ENCODE peak calls at places on chromosomes 1 and 21, in nine cellular contexts. W, C, H, X, A, Y, T, N and K are unnamed samples.

GRCh38 chr21:33300701-33301631 is 23.8 kb upstream of the IFNAR1 start:
- DNase-seq in W (no peak), N (no peak), X (no peak), T (no peak), C (peak), Y (no peak), H (no peak), A (no peak), K (no peak)

GRCh38 chr1:165075725-165076370 is 280.7 kb downstream of the LMX1A start:
- DNase-seq in N (no peak), W (no peak), C (peak), X (peak), A (peak), H (no peak), Y (peak), T (no peak), K (no peak)

GRCh38 chr1:85577421-85578320 is 2.9 kb upstream of the CCN1 start:
- DNase-seq in N (no peak), C (peak), H (no peak), W (peak), X (no peak), A (no peak), Y (no peak), T (peak), K (no peak)

GRCh38 chr1:54323324-54323739 is 82.9 kb downstream of the SSBP3 start:
- DNase-seq in W (no peak), X (no peak), Y (no peak), H (peak), A (no peak), C (no peak), T (peak), N (peak), K (no peak)

GRCh38 chr1:217091601-217092000 is 368.4 kb upstream of the ESRRG start:
- DNase-seq in X (no peak), Y (no peak), T (no peak), W (no peak), N (no peak), A (no peak), H (no peak), C (no peak), K (no peak)

GRCh38 chr1:183248989-183249691 is 63.1 kb downstream of the LAMC2 start:
- DNase-seq in A (no peak), H (no peak), T (no peak), N (no peak), Y (no peak), X (no peak), W (no peak), C (no peak), K (no peak)

GRCh38 chr1:98963359-98963758 is 41.3 kb downstream of the PLPPR5 start:
- DNase-seq in N (no peak), T (no peak), Y (no peak), A (peak), X (no peak), C (no peak), H (no peak), W (no peak), K (no peak)

GRCh38 chr1:94616503-94616902 is 74.9 kb upstream of the F3 start:
- DNase-seq in Y (no peak), N (no peak), C (no peak), W (no peak), A (no peak), T (no peak), X (no peak), H (no peak), K (no peak)

GRCh38 chr1:68217060-68217554 is 15.2 kb downstream of the WLS start:
- DNase-seq in T (no peak), Y (no peak), N (no peak), X (no peak), H (no peak), A (no peak), C (no peak), W (no peak), K (no peak)

GRCh38 chr1:192512426-192513125 is 63.0 kb upstream of the RGS1 start:
- DNase-seq in A (no peak), W (no peak), N (no peak), T (peak), C (peak), X (no peak), Y (no peak), H (no peak), K (no peak)

GRCh38 chr1:175097361-175097760 is 29.7 kb downstream of the TNN start:
- DNase-seq in A (no peak), X (no peak), C (no peak), W (no peak), H (no peak), T (no peak), N (no peak), Y (no peak), K (no peak)

GRCh38 chr1:60903591-60903990 is 178.8 kb upstream of the NFIA start:
- DNase-seq in T (no peak), C (no peak), Y (no peak), H (no peak), N (no peak), X (no peak), A (no peak), W (no peak), K (no peak)

GRCh38 chr1:234722904-234723588 is 113.1 kb upstream of the IRF2BP2 start:
- DNase-seq in X (peak), Y (peak), T (peak), H (peak), N (peak), C (peak), W (peak), A (peak), K (peak)

GRCh38 chr1:228171221-228171891 is 5.8 kb downstream of the IBA57 start:
- DNase-seq in H (no peak), A (no peak), X (no peak), Y (no peak), C (no peak), T (no peak), W (no peak), N (no peak), K (no peak)

GRCh38 chr1:111204211-111204883 is 3.9 kb upstream of the DENND2D start:
- DNase-seq in X (no peak), H (peak), W (no peak), N (peak), Y (no peak), C (no peak), A (no peak), T (peak), K (no peak)

GRCh38 chr1:95701450-95702173 is 467.6 kb downstream of the RWDD3 start:
- DNase-seq in W (no peak), X (no peak), H (no peak), T (no peak), Y (no peak), C (no peak), A (no peak), N (no peak), K (no peak)

GRCh38 chr21:37341254-37341960 is 25.2 kb upstream of the DYRK1A start:
- DNase-seq in A (peak), N (no peak), C (no peak), W (no peak), X (no peak), Y (no peak), T (no peak), H (no peak), K (peak)

DNA sequence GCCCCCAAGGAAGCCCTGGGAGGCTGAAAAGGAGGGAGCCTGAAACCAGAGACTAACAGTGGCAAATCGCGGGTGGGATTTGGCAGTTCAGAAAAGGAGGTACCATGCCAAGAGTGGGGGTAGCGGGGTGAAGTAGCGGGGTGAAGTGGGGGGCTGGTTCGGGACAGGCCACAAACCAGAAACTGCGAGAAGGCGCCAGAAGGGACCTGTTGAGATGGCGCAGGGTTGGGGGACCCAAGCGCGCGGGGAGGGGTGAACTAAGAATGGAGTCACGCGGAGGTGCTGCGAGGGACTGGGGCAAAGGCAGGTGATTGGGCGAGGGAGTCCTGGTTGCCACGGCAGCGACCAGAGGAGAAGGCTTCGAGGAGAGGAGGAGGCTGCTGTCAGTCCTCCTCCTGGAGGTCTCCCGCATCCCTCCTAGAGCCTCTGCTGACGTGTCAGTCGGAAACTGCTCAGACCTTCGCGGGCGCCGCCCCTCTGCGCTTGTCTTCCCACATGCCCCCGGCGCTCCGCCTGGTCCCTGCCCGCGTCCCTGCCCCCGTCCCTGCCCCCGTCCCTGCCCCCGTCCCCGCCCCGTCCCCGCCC is 438 bp upstream of the MIA3 start:
- DNase-seq in X (peak), C (peak), Y (peak), T (peak), N (peak), W (peak), A (peak), H (peak), K (peak)
- TF ChIP-seq POLR2A in X (no peak), C (no peak), Y (no peak), T (peak), N (peak), W (peak), A (peak), H (no peak), K (peak)

GRCh38 chr1:201468501-201468843 is 516 bp downstream of the PHLDA3 start:
- DNase-seq in Y (no peak), X (no peak), N (peak), C (no peak), A (no peak), H (peak), T (no peak), W (no peak), K (no peak)

GRCh38 chr1:201466492-201466891 is 2.5 kb downstream of the PHLDA3 start:
- DNase-seq in W (no peak), A (no peak), Y (no peak), N (no peak), T (peak), C (no peak), X (no peak), H (peak), K (no peak)

GRCh38 chr1:201470581-201470980 is 1.6 kb upstream of the PHLDA3 start:
- DNase-seq in Y (no peak), N (no peak), W (no peak), H (no peak), C (no peak), X (no peak), T (no peak), A (no peak), K (no peak)

GRCh38 chr1:201469645-201470074 is 672 bp upstream of the PHLDA3 start:
- DNase-seq in N (no peak), A (no peak), H (no peak), T (no peak), X (no peak), Y (no peak), C (no peak), W (no peak), K (no peak)

GRCh38 chr1:201468844-201469644 is at the start of gene PHLDA3:
- DNase-seq in T (peak), Y (peak), N (peak), W (peak), H (peak), A (peak), C (peak), X (peak), K (peak)
- TF ChIP-seq POLR2A in T (peak), Y (peak), N (peak), W (peak), H (no peak), A (peak), C (no peak), X (no peak), K (peak)

DNA sequence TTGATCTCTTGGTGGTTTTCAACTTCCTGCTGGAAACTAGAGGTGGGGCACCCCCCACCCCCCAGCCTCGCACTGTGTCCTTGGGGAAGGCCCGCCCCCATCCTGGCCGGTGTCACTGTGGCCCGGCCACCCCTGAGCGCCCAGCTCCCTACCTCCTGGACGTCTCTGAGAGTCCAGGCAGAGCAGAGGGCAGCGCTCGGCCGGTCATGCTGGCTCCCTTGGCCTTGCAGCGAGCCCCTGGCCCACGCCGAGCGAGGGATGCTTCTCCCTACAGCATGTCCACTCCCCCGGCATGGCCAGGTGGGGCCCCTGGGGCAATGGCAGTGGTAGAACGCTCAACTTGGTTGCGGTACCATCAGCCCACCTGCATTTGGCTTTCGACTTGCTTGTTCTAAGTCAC is 28.7 kb upstream of the TRAPPC10 start:
- DNase-seq in N (no peak), H (no peak), T (no peak), C (no peak), W (no peak), Y (no peak), A (no peak), X (no peak), K (no peak)
- TF ChIP-seq POLR2A in N (no peak), H (no peak), T (no peak), C (no peak), W (no peak), Y (no peak), A (no peak), X (no peak), K (no peak)

DNA sequence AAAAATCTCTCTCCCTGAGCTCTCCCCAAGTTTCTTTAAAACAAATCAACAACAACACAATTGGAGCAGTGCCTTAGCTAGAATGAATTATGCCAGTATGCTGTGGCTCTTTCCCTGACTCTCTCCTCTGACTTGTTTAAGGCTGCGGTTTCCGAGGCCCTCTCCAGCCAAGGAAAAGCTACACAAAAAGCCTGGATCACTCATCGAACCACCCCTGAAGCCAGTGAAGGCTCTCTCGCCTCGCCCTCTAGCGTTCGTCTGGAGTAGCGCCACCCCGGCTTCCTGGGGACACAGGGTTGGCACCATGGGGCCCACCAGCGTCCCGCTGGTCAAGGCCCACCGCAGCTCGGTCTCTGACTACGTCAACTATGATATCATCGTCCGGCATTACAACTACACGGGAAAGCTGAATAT is 1.9 kb downstream of the S1PR1 start:
- DNase-seq in X (peak), T (peak), W (peak), C (peak), A (peak), H (peak), N (peak), Y (peak), K (peak)
- TF ChIP-seq POLR2A in X (no peak), T (no peak), W (no peak), C (no peak), A (no peak), H (no peak), N (no peak), Y (no peak), K (no peak)

GRCh38 chr1:109134423-109134822 is 20.5 kb downstream of the ELAPOR1 start:
- DNase-seq in H (peak), C (no peak), X (peak), W (no peak), Y (no peak), N (no peak), A (no peak), T (peak), K (no peak)
- TF ChIP-seq POLR2A in H (no peak), C (no peak), X (no peak), W (no peak), Y (no peak), N (no peak), A (no peak), T (peak), K (no peak)

DNA sequence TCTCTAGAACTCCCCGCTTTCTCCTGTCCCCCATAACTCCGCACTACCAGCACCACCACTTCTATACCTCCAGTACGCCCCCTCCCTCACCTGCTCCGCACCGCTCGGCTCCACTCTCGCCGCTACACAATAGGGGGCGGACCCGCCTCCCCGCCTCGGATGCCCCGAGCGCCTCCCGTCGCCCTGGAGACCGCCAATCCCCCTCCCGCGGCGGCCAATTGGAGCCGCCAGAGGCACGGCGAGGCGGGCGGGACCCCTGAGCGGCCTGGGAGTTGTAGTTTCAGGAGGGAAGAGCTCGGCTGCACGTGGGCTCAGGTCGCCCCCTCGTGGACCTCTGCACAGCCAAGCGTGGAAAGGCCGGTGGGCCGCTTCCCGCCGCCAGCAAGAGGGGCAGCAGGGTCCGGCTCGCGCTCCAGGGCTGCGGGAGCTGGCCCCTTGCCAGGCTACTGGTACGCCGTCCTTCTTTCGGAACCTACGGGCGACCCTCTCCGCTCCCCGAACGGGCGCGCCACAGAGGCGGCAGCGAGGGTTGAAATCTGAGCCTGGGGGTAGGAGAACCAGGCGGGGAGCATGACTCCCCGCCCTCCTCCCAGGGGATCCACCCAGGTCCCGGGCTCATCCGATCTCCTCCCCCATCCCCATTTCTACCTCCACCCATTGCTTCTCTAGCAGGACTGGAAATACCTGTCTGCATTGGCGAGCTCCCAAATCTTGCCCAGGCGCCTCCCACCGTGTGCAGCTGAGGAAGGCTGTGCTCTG is at the start of gene IGSF9:
- DNase-seq in T (peak), W (peak), Y (peak), H (peak), A (peak), C (no peak), X (peak), N (peak), K (no peak)
- TF ChIP-seq POLR2A in T (no peak), W (no peak), Y (no peak), H (no peak), A (no peak), C (no peak), X (no peak), N (no peak), K (no peak)